ENCODE peak calls at places on chromosomes 3 and 15, in five cellular contexts. N, Z, P, J and Q are unnamed samples.

GRCh38 chr15:88618686-88619085 is 2.5 kb upstream of the AEN start:
- DNase-seq in P (peak; percentile 8), J (no peak), Z (no peak), N (no peak), Q (no peak)

GRCh38 chr3:63473641-63474166 is 178.8 kb upstream of the SNTN start:
- DNase-seq in N (no peak), P (no peak), Z (no peak), J (no peak), Q (no peak)

GRCh38 chr15:63089260-63090043 is 32.2 kb upstream of the LACTB start:
- DNase-seq in J (no peak), P (peak; percentile 86), Z (peak; percentile 95), N (no peak), Q (no peak)

GRCh38 chr3:38644016-38644661 is 5.3 kb downstream of the SCN5A start:
- DNase-seq in Z (no peak), N (no peak), P (peak; percentile 20), J (peak; percentile 29), Q (no peak)

GRCh38 chr3:13353936-13354542 is 66.1 kb downstream of the NUP210 start:
- DNase-seq in N (no peak), P (no peak), Z (peak; percentile 17), J (no peak), Q (no peak)

GRCh38 chr3:152175576-152175883 is 93.2 kb upstream of the MBNL1 start:
- DNase-seq in J (no peak), P (no peak), N (no peak), Z (peak; percentile 26), Q (no peak)

GRCh38 chr3:122975163-122975923 is 52.2 kb downstream of the SEMA5B start:
- DNase-seq in Z (peak; percentile 67), N (peak; percentile 47), P (peak; percentile 56), J (no peak), Q (no peak)

GRCh38 chr3:156513619-156514018 is 41.3 kb downstream of the SSR3 start:
- DNase-seq in J (no peak), P (no peak), Z (peak; percentile 50), N (no peak), Q (no peak)

GRCh38 chr3:107987036-107987557 is 103.7 kb downstream of the CD47 start:
- DNase-seq in P (no peak), N (peak; percentile 94), Z (peak; percentile 95), J (no peak), Q (no peak)

GRCh38 chr15:34337557-34338306 is at the start of gene SLC12A6:
- DNase-seq in Z (peak; percentile 94), N (peak; percentile 97), P (peak; percentile 88), J (peak; percentile 93), Q (peak; percentile 89)
- H4K8ac ChIP-seq in Z (peak within 1 kb of the TSS; percentile 36), N (peak within 1 kb of the TSS; percentile 97), P (no peak within 1 kb of the TSS), J (peak within 1 kb of the TSS; percentile 89), Q (peak within 1 kb of the TSS; percentile 65)

GRCh38 chr3:132342615-132343014 is 25.4 kb downstream of the ACP3 start:
- DNase-seq in N (no peak), P (no peak), Z (no peak), J (no peak), Q (no peak)
- H2AFZ ChIP-seq in N (no peak overlapping the region), P (no peak overlapping the region), Z (no peak overlapping the region), J (no peak overlapping the region), Q (no peak overlapping the region)

DNA sequence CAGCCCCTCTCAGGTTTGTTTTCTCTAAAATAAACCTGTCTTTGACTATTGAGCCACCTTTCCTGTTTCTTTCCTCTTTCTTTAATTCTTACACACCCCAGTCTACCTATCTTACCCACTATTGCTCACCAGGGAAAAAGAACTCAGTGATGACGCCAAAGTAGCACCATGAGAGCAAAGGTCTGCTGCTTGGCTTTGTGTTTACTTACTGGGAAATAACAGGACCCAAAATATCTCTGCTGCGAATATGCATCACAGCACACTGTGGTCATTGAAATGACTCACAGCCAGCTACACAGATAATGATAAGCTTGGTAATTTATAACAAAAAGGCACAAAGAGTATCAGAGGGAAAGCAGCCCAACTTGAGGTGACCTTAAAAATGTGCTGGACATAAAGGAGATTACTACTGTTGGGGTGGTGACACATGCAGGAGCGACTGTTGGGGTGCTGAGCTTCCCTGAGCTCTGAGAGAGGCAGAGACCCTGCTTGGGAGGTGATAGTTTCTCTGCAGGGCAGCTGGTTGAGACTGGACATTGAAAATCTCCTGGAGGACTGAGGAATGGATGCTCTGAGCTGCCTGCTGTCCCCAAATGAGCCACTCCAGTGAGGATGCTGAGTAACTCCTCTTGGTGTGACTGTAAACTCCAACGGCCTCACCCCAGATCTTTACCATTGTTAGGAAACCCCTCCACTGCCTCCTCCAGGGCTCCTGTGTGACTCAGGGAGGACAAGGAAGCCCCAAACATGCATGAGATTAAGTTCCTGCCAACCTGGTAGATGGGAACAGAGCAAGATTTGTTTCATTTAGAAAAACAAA is 14.5 kb downstream of the EFCAB12 start:
- DNase-seq in P (no peak), N (no peak), Z (peak; percentile 98), J (no peak), Q (no peak)
- H3K4ac ChIP-seq in P (no peak overlapping the region), N (no peak overlapping the region), Z (peak overlapping the region; percentile 93), J (no peak overlapping the region), Q (no peak overlapping the region)

DNA sequence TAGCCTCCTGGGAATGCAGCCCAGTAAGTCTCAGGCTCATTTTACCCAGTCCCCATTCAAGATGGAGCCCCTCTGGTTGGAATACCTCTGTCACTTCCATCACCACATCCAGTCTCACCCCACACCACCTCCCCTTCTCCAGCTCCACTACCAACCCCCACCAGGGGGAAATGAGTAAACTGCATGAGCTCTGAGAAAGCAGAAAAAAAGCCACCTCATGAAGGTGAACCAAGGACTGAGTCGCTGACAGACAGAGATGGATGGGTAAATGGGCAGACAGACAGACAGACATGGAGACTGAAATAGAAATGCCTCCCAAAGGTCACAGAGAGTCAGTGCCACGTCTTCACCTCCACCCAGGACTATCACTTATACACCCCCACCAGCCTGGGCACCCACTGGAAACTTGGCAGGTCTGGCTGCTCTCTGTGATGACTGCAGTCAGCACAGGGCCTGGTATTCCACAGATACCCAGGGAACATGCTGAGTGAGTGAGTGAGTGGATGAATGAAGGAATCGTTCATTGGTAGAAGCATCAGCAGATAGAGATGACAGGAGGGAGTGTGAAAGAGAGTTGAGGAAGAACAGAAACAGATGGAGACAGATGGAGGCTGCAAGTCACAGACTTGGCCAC is 4.9 kb upstream of the LOXL1 start:
- DNase-seq in P (no peak), N (no peak), J (no peak), Z (no peak), Q (no peak)
- H4K8ac ChIP-seq in P (no peak overlapping the region), N (no peak overlapping the region), J (no peak overlapping the region), Z (no peak overlapping the region), Q (no peak overlapping the region)

DNA sequence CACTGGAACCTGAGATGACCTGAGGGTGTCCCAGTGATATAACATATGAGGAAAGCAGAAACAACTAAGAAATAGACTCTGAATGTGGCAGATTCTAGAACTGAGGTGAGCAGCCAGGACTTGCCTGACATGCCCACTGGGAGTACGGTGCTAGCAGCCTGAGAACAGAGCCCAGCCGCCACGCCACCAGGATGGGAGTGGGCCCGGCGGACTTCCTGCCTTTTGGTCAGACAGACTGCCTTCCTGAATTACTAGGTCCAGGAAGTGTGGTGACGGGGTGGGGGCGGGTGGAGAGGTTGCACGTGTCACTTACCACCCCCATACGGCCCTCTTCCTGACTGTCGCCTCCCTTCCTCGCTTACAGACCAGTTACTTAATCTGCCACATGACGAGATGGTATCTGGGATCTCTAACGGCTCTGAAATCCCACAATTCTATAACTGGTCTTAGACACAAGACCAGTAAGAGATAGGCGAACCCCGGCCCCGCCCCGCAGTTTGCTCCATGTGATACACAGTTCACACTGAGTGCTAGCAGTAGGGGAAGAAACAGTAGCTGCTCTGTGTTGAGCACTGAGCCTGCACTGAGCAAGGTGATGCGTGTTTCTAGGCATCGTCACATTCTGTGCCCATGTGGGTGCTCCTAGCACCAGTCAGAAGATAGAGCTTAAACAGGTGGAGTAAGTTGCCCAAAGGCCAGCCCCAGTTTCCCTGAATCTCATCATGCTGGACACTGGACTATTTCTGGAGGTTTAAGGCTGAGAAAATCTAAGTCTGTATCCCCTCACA is 95.7 kb downstream of the CPN2 start:
- DNase-seq in J (peak; percentile 46), Z (peak; percentile 92), P (no peak), N (peak; percentile 7), Q (no peak)
- H2AFZ ChIP-seq in J (peak overlapping the region; percentile 12), Z (peak overlapping the region; percentile 95), P (no peak overlapping the region), N (no peak overlapping the region), Q (peak overlapping the region; percentile 63)

DNA sequence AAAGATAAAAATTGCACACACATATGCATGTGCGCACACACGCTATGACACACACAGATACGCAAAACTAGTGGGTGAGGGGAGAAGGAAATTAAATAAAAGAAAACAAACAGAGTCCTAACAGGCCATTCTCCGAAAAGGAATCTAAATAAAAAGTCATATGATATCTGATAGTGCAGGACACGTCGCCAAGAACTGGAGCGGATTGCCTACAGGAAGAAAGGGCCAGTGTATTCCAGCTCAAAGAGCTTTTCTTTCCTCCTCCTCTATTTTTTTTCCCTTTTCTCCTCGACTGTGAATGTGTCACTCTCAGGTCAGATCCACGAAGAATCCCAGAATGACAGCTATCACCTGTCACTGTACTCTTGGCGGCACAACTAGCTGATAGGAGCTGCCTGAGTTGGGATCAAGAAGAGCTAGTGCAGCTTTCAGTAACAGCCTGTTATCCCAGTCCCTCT is 157.8 kb downstream of the TIGIT start:
- DNase-seq in J (no peak), Z (no peak), P (no peak), N (no peak), Q (no peak)
- H3K4ac ChIP-seq in J (no peak overlapping the region), Z (no peak overlapping the region), P (no peak overlapping the region), N (no peak overlapping the region), Q (no peak overlapping the region)

GRCh38 chr3:49724586-49724985 is 835 bp upstream of the GMPPB start:
- DNase-seq in Z (no peak), J (peak; percentile 50), N (no peak), P (peak; percentile 37), Q (no peak)
- H4K8ac ChIP-seq in Z (peak overlapping the region; percentile 71), J (peak overlapping the region; percentile 94), N (peak overlapping the region; percentile 28), P (no peak overlapping the region), Q (peak overlapping the region; percentile 89)